ENCODE peak calls at places on chromosomes 13 and 19, in seven cellular contexts. V is endothelial cell; J is stimulated activated CD8-positive, alpha-beta memory T cell treated with anti-CD3 and anti-CD28 coated beads, Interleukin-2, amount 100 ng/mL, for 1 hour; Y is HFFc6; X is glutamatergic neuron; B is G401; K is stimulated activated CD4-positive, alpha-beta T cell treated with anti-CD3 and anti-CD28 coated beads, Interleukin-1b, Interleukin-23, amount 100 ng/mL, for 24 hours. U is an unnamed sample.

GRCh38 chr13:42594577-42595571 is 20.9 kb downstream of the TNFSF11 start:
- DNase-seq in V (peak), J (no peak), Y (peak), X (peak), B (peak), K (peak), U (peak)

GRCh38 chr13:48531416-48532145 is 1.3 kb downstream of the RCBTB2 start:
- DNase-seq in V (no peak), J (no peak), Y (no peak), X (no peak), B (no peak), K (no peak), U (no peak)

GRCh38 chr19:18002347-18002850 is 5.6 kb upstream of the ARRDC2 start:
- DNase-seq in V (no peak), J (no peak), Y (no peak), X (no peak), B (no peak), K (no peak), U (no peak)

GRCh38 chr19:49546825-49547565 is 19.2 kb downstream of the RCN3 start:
- DNase-seq in V (peak), J (peak), Y (peak), X (peak), B (peak), K (no peak), U (peak)

GRCh38 chr19:33395561-33396550 is 22.3 kb downstream of the CEBPG start:
- DNase-seq in V (no peak), J (no peak), Y (no peak), X (peak), B (no peak), K (no peak), U (peak)

GRCh38 chr13:110266983-110267382 is 40.0 kb downstream of the COL4A1 start:
- DNase-seq in V (peak), J (no peak), Y (no peak), X (no peak), B (no peak), K (no peak), U (no peak)

GRCh38 chr13:29754486-29754806 is 96.0 kb downstream of the UBL3 start:
- DNase-seq in V (no peak), J (no peak), Y (peak), X (no peak), B (no peak), K (no peak), U (no peak)

GRCh38 chr19:4181053-4181508 is 1.3 kb downstream of the SIRT6 start:
- DNase-seq in V (no peak), J (no peak), Y (no peak), X (no peak), B (no peak), K (no peak), U (no peak)

GRCh38 chr19:20165971-20166592 is 932 bp upstream of the ZNF486 start:
- DNase-seq in V (no peak), J (no peak), Y (no peak), X (no peak), B (no peak), K (no peak), U (no peak)

GRCh38 chr19:1408300-1409203 is 1.2 kb downstream of the DAZAP1 start:
- DNase-seq in V (peak), J (peak), Y (peak), X (peak), B (peak), K (no peak), U (peak)

GRCh38 chr13:113033498-113033897 is 64.5 kb downstream of the MCF2L start:
- DNase-seq in V (peak), J (no peak), Y (no peak), X (peak), B (no peak), K (no peak), U (no peak)

GRCh38 chr19:18785179-18786124 is 5.7 kb downstream of the COMP start:
- DNase-seq in V (peak), J (peak), Y (peak), X (peak), B (peak), K (peak), U (peak)

GRCh38 chr19:3057275-3057714 is 5.0 kb downstream of the TLE5 start:
- DNase-seq in V (no peak), J (no peak), Y (no peak), X (peak), B (peak), K (no peak), U (peak)

GRCh38 chr19:2362039-2362969 is 2.2 kb downstream of the TMPRSS9 start:
- DNase-seq in V (no peak), J (no peak), Y (no peak), X (no peak), B (no peak), K (no peak), U (no peak)

GRCh38 chr19:4059931-4060620 is 6.6 kb downstream of the ZBTB7A start:
- DNase-seq in V (no peak), J (peak), Y (no peak), X (peak), B (no peak), K (no peak), U (no peak)

GRCh38 chr19:52464798-52465470 is 11.6 kb downstream of the ZNF578 start:
- DNase-seq in V (peak), J (no peak), Y (no peak), X (no peak), B (no peak), K (no peak), U (no peak)

GRCh38 chr19:17328517-17329060 is 6.1 kb downstream of the ANO8 start:
- DNase-seq in V (no peak), J (no peak), Y (no peak), X (peak), B (no peak), K (no peak), U (no peak)

GRCh38 chr13:80901111-80902014 is 560.4 kb upstream of the SPRY2 start:
- DNase-seq in V (no peak), J (no peak), Y (no peak), X (no peak), B (peak), K (no peak), U (no peak)

GRCh38 chr13:78867655-78868054 is 208.7 kb upstream of the OBI1 start:
- DNase-seq in V (no peak), J (no peak), Y (no peak), X (no peak), B (no peak), K (no peak), U (no peak)

GRCh38 chr19:4502282-4503223 is 15.7 kb downstream of the PLIN4 start:
- DNase-seq in V (no peak), J (no peak), Y (no peak), X (no peak), B (no peak), K (no peak), U (no peak)

GRCh38 chr19:58047672-58048071 is 11.4 kb upstream of the ZNF135 start:
- DNase-seq in V (no peak), J (no peak), Y (no peak), X (no peak), B (no peak), K (no peak), U (no peak)

GRCh38 chr19:56554272-56554869 is 12.9 kb upstream of the ZNF470 start:
- DNase-seq in V (no peak), J (no peak), Y (no peak), X (no peak), B (no peak), K (no peak), U (no peak)

GRCh38 chr19:17615889-17616685 is 60.6 kb downstream of the COLGALT1 start:
- DNase-seq in V (no peak), J (no peak), Y (no peak), X (peak), B (no peak), K (no peak), U (no peak)

GRCh38 chr19:30423481-30423880 is 51.3 kb downstream of the ZNF536 start:
- DNase-seq in V (no peak), J (no peak), Y (no peak), X (peak), B (peak), K (no peak), U (no peak)

GRCh38 chr19:2550431-2551171 is 74.7 kb downstream of the GADD45B start:
- DNase-seq in V (no peak), J (no peak), Y (no peak), X (peak), B (peak), K (no peak), U (no peak)

GRCh38 chr13:28611654-28612131 is 47.2 kb upstream of the POMP start:
- DNase-seq in V (no peak), J (no peak), Y (no peak), X (no peak), B (no peak), K (no peak), U (no peak)

GRCh38 chr13:31538067-31539042 is 201.0 kb upstream of the RXFP2 start:
- DNase-seq in V (peak), J (no peak), Y (peak), X (no peak), B (no peak), K (no peak), U (peak)

GRCh38 chr19:13024958-13025653 is 29.8 kb downstream of the NFIX start:
- DNase-seq in V (peak), J (no peak), Y (no peak), X (no peak), B (peak), K (no peak), U (no peak)

GRCh38 chr13:39306639-39307589 is 268.7 kb downstream of the NHLRC3 start:
- DNase-seq in V (no peak), J (no peak), Y (no peak), X (no peak), B (no peak), K (no peak), U (no peak)

GRCh38 chr13:76153239-76153638 is 517.1 kb downstream of the LMO7 start:
- DNase-seq in V (no peak), J (no peak), Y (no peak), X (no peak), B (no peak), K (no peak), U (no peak)

GRCh38 chr13:102091231-102091630 is 310.6 kb downstream of the FGF14 start:
- DNase-seq in V (peak), J (no peak), Y (no peak), X (no peak), B (no peak), K (no peak), U (no peak)

GRCh38 chr13:72521965-72522661 is 205.3 kb downstream of the MZT1 start:
- DNase-seq in V (no peak), J (no peak), Y (no peak), X (no peak), B (no peak), K (no peak), U (no peak)

GRCh38 chr13:111302045-111302722 is 18.3 kb upstream of the TEX29 start:
- DNase-seq in V (no peak), J (no peak), Y (no peak), X (no peak), B (peak), K (no peak), U (no peak)

GRCh38 chr19:56120371-56121179 is 520 bp downstream of the ZNF787 start:
- DNase-seq in V (peak), J (peak), Y (peak), X (peak), B (peak), K (peak), U (peak)

GRCh38 chr13:79197933-79198332 is 208.1 kb downstream of the RBM26 start:
- DNase-seq in V (no peak), J (no peak), Y (no peak), X (no peak), B (no peak), K (no peak), U (no peak)

GRCh38 chr13:98599502-98600328 is 22.8 kb upstream of the STK24 start:
- DNase-seq in V (no peak), J (no peak), Y (no peak), X (no peak), B (no peak), K (no peak), U (peak)

GRCh38 chr13:50867641-50867952 is 24.1 kb upstream of the DLEU7 start:
- DNase-seq in V (no peak), J (no peak), Y (no peak), X (no peak), B (no peak), K (no peak), U (no peak)

U was measured in AG08396.